ENCODE peak calls at places on chromosome 12, in five cellular contexts. M, X, G, D and Q are unnamed samples.
A peak's percentile ranks its signal among the peaks of the same experiment; 100 is the strongest.

GRCh38 chr12:68794653-68795253 is 13.2 kb upstream of the MDM2 start:
- DNase-seq in D (no peak), X (no peak), G (no peak), M (no peak), Q (no peak)

GRCh38 chr12:64237382-64237781 is 15.3 kb upstream of the KICS2 start:
- DNase-seq in X (no peak), M (no peak), G (no peak), D (no peak), Q (no peak)

GRCh38 chr12:109330282-109330681 is 17.4 kb upstream of the MYO1H start:
- DNase-seq in D (no peak), G (no peak), M (no peak), X (no peak), Q (no peak)

GRCh38 chr12:14207946-14208612 is 157.4 kb upstream of the ATF7IP start:
- DNase-seq in X (no peak), M (no peak), D (no peak), G (no peak), Q (peak; percentile 60)

GRCh38 chr12:38141861-38142260 is 174.7 kb upstream of the ALG10B start:
- DNase-seq in G (no peak), D (no peak), X (no peak), M (no peak), Q (no peak)

GRCh38 chr12:109044241-109044640 is 8.1 kb upstream of the USP30 start:
- DNase-seq in M (no peak), G (no peak), X (no peak), D (no peak), Q (no peak)

GRCh38 chr12:27709932-27710591 is 570 bp upstream of the MRPS35 start:
- DNase-seq in G (no peak), D (no peak), M (peak; percentile 46), X (no peak), Q (no peak)

GRCh38 chr12:28191690-28192089 is 1.4 kb downstream of the CCDC91 start:
- DNase-seq in X (no peak), G (no peak), D (no peak), M (no peak), Q (no peak)

GRCh38 chr12:124545508-124546418 is 21.6 kb downstream of the NCOR2 start:
- DNase-seq in X (no peak), D (no peak), G (no peak), M (no peak), Q (no peak)